ENCODE peak calls at places on chromosomes 3 and 15, in five cellular contexts. V is activated T-cell treated with anti-CD3 and anti-CD28 coated beads for 48 hours; X is AG09309; J is stimulated activated CD4-positive, alpha-beta T cell treated with anti-CD3 and anti-CD28 coated beads, Interleukin-15, amount 100 ng/mL, for 48 hours; G is activated T-helper 1 cell treated with anti-CD3 and anti-CD28 coated beads, Interleukin-2, amount 50 U/mL, for 16 hours. F is an unnamed sample.

GRCh38 chr15:36371509-36371908 is 207.9 kb upstream of the CDIN1 start:
- DNase-seq in V (no peak), X (no peak), J (no peak), G (no peak), F (no peak)

GRCh38 chr3:51445544-51446280 is 54.1 kb downstream of the DCAF1 start:
- DNase-seq in V (no peak), X (no peak), J (no peak), G (no peak), F (no peak)

GRCh38 chr3:143283432-143284128 is 164.0 kb downstream of the CHST2 start:
- DNase-seq in V (peak), X (peak), J (peak), G (no peak), F (peak)

GRCh38 chr3:140250010-140250825 is 315.2 kb downstream of the CLSTN2 start:
- DNase-seq in V (no peak), X (no peak), J (no peak), G (no peak), F (no peak)

GRCh38 chr15:90957105-90957790 is 2.6 kb downstream of the RCCD1 start:
- DNase-seq in V (no peak), X (no peak), J (no peak), G (no peak), F (no peak)

GRCh38 chr3:14555835-14556234 is 15.7 kb upstream of the GRIP2 start:
- DNase-seq in V (no peak), X (no peak), J (no peak), G (no peak), F (no peak)

GRCh38 chr3:23928525-23928924 is 11.6 kb downstream of the RPL15 start:
- DNase-seq in V (no peak), X (no peak), J (no peak), G (no peak), F (no peak)

GRCh38 chr3:134086616-134087015 is 56.9 kb upstream of the SLCO2A1 start:
- DNase-seq in V (no peak), X (no peak), J (no peak), G (no peak), F (no peak)

GRCh38 chr3:119073258-119074001 is 38.8 kb upstream of the IGSF11 start:
- DNase-seq in V (no peak), X (no peak), J (no peak), G (no peak), F (no peak)

GRCh38 chr3:5264896-5265770 is 77.6 kb downstream of the EDEM1 start:
- DNase-seq in V (no peak), X (peak), J (no peak), G (no peak), F (no peak)

F was measured in activated CD4-positive, alpha-beta T cell treated with anti-CD3 and anti-CD28 coated beads, Interleukin-2, amount 50 U/mL, for 48 hours.